ENCODE peak calls at places on chromosomes 3 and 15, in six cellular contexts. N is IMR-90, X is mucosa of descending colon, W is A673, I is heart right ventricle, D is fibroblast of lung. E is an unnamed sample.

GRCh38 chr3:184066211-184066610 is 13.4 kb downstream of the HTR3C start:
- DNase-seq in N (peak; percentile 9), X (no peak), W (no peak), I (no peak), D (no peak), E (no peak)

GRCh38 chr3:78724886-78725285 is 1042.9 kb downstream of the ROBO1 start:
- DNase-seq in N (no peak), X (no peak), W (peak; percentile 43), I (no peak), D (peak; percentile 21), E (no peak)

GRCh38 chr3:101859882-101860281 is 10.6 kb downstream of the NFKBIZ start:
- DNase-seq in N (no peak), X (no peak), W (no peak), I (no peak), D (no peak), E (no peak)

GRCh38 chr3:143763568-143764162 is 84.6 kb downstream of the SLC9A9 start:
- DNase-seq in N (peak; percentile 13), X (no peak), W (no peak), I (no peak), D (peak; percentile 64), E (no peak)

GRCh38 chr15:80455051-80455648 is 51.0 kb downstream of the ARNT2 start:
- DNase-seq in N (peak; percentile 31), X (no peak), W (no peak), I (no peak), D (no peak), E (no peak)

GRCh38 chr3:184715943-184716651 is 4.2 kb upstream of the MAGEF1 start:
- DNase-seq in N (peak; percentile 22), X (no peak), W (no peak), I (no peak), D (no peak), E (no peak)

GRCh38 chr3:23669541-23670255 is 136.1 kb upstream of the UBE2E1 start:
- DNase-seq in N (no peak), X (no peak), W (no peak), I (no peak), D (no peak), E (no peak)

GRCh38 chr3:119148493-119149180 is 2.7 kb downstream of the TEX55 start:
- DNase-seq in N (peak; percentile 79), X (no peak), W (no peak), I (no peak), D (peak; percentile 9), E (no peak)

GRCh38 chr3:10437272-10437994 is 68.0 kb downstream of the ATP2B2 start:
- DNase-seq in N (peak; percentile 85), X (no peak), W (peak; percentile 51), I (no peak), D (peak; percentile 48), E (peak; percentile 59)

GRCh38 chr3:126118591-126118990 is 34.7 kb upstream of the SLC41A3 start:
- DNase-seq in N (no peak), X (no peak), W (no peak), I (no peak), D (no peak), E (no peak)

GRCh38 chr3:142577701-142578308 is 728 bp downstream of the ATR start:
- DNase-seq in N (peak; percentile 29), X (no peak), W (peak; percentile 31), I (no peak), D (peak; percentile 33), E (no peak)

GRCh38 chr3:30970183-30970582 is 75.7 kb upstream of the GADL1 start:
- DNase-seq in N (no peak), X (no peak), W (peak; percentile 7), I (no peak), D (no peak), E (no peak)

GRCh38 chr15:92118936-92119325 is 265.4 kb downstream of the SLCO3A1 start:
- DNase-seq in N (no peak), X (no peak), W (no peak), I (no peak), D (no peak), E (no peak)

GRCh38 chr3:131501949-131502348 is 822 bp downstream of the MRPL3 start:
- DNase-seq in N (no peak), X (no peak), W (no peak), I (no peak), D (no peak), E (peak; percentile 2)

GRCh38 chr3:66493464-66494099 is 7.2 kb downstream of the LRIG1 start:
- DNase-seq in N (no peak), X (no peak), W (no peak), I (no peak), D (no peak), E (no peak)

GRCh38 chr3:97823503-97824004 is 1.7 kb downstream of the CRYBG3 start:
- DNase-seq in N (no peak), X (no peak), W (peak; percentile 16), I (peak; percentile 9), D (peak; percentile 11), E (no peak)

GRCh38 chr15:69141833-69142232 is 18.6 kb upstream of the GLCE start:
- DNase-seq in N (no peak), X (no peak), W (no peak), I (no peak), D (no peak), E (no peak)

GRCh38 chr3:28349397-28350000 is 875 bp upstream of the AZI2 start:
- DNase-seq in N (peak; percentile 4), X (no peak), W (no peak), I (no peak), D (no peak), E (no peak)

GRCh38 chr3:182509312-182509711 is 284.0 kb upstream of the ATP11B start:
- DNase-seq in N (no peak), X (no peak), W (no peak), I (no peak), D (no peak), E (no peak)

GRCh38 chr3:38307599-38307998 is 25.5 kb downstream of the SLC22A14 start:
- DNase-seq in N (no peak), X (no peak), W (no peak), I (no peak), D (no peak), E (no peak)
- H3K36me3 ChIP-seq in N (no peaks in the 10 kb centered on the region), X (no peaks in the 10 kb centered on the region), W (no peaks in the 10 kb centered on the region), I (no peaks in the 10 kb centered on the region), D (no peaks in the 10 kb centered on the region), E (no peaks in the 10 kb centered on the region)

DNA sequence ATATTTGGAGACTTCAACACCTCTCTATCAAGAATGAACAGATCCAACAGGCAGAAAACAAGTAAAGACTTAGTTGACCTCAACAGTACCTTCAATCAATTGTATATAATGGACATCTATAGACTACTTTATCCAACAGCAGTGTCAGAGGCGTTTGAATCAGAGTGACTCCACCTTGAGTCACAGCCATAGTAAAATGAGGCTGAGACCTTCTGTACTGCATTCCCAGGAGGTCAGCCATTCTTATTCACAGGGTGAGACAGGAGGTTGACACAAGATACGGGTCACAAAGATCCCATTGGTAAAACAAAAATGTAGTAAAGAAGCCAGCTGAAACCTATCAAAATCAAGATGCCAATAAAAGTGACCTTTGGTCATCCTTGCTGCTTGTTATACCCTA is 299.8 kb downstream of the CNTN3 start:
- DNase-seq in N (peak; percentile 44), X (no peak), W (no peak), I (no peak), D (peak; percentile 7), E (no peak)
- TF ChIP-seq CTCF in N (no peak), X (no peak), W (no peak), I (no peak), D (no peak), E (no peak)

DNA sequence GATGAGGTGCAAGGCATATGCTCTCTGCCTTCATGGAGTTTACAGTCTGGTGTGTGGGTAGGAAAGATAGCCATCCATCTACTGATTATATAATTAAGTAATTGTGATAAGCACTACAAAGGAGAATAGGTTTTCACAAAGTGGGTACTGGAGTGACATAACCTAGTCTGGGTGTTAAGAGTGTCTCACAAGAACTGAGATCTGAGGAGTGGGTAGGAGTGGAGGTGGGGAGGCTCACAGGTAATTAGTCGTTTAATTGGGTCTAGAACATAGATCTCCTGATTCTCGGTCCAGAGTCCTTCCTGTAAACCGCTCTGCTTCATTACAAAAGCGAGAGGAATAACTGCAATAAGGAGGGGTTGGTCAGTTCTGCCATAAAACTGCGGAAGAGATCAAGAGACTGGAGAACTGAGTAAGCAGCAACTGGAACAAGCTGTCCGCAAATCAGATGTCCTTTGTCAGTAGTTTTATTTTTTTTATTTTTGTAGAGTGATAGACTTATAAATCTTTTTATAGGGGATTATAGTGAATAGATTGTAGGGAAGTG is 2.2 kb downstream of the NEO1 start:
- DNase-seq in N (no peak), X (no peak), W (no peak), I (no peak), D (no peak), E (no peak)
- H3K4me3 ChIP-seq in N (no peak overlapping the region), X (no peak overlapping the region), W (no peak overlapping the region), I (no peak overlapping the region), D (no peak overlapping the region), E (no peak overlapping the region)

GRCh38 chr3:52256622-52257021 is 11.1 kb downstream of the PPM1M start:
- DNase-seq in N (no peak), X (no peak), W (no peak), I (no peak), D (no peak), E (no peak)
- H3K36me3 ChIP-seq in N (peaks cover 57% of the 10 kb centered on the region), X (peaks cover 23% of the 10 kb centered on the region), W (peaks cover 50% of the 10 kb centered on the region), I (peaks cover 16% of the 10 kb centered on the region), D (peaks cover 32% of the 10 kb centered on the region), E (peaks cover 35% of the 10 kb centered on the region)

DNA sequence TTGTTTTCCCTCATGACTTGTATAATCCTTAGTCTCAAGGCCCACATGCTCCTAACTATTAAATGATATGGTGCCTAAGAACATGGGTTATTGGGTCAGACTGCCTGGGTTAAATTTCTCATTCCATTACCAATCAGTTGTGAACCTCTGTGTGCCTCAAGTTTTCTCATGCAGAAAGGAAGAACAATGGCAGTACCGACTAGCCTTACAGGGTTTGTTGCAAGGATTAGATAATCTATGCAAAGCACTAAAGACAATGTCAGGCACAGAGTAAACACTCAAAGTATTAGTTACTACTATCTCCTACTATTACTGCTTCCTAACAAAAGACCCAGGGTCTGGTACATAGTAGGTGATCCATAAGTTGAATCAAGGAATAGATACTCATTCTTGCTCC is 12.2 kb downstream of the ADPGK start:
- DNase-seq in N (no peak), X (no peak), W (no peak), I (no peak), D (no peak), E (no peak)
- TF ChIP-seq CTCF in N (no peak), X (no peak), W (no peak), I (no peak), D (no peak), E (no peak)

GRCh38 chr3:9388562-9389272 is 8.7 kb upstream of the SETD5 start:
- DNase-seq in N (no peak), X (no peak), W (no peak), I (no peak), D (no peak), E (no peak)

GRCh38 chr3:9395570-9396300 is 1.7 kb upstream of the SETD5 start:
- DNase-seq in N (no peak), X (no peak), W (no peak), I (no peak), D (no peak), E (no peak)

GRCh38 chr3:9388142-9388541 is 9.3 kb upstream of the SETD5 start:
- DNase-seq in N (no peak), X (no peak), W (no peak), I (no peak), D (no peak), E (no peak)

GRCh38 chr3:9390265-9390888 is 7.0 kb upstream of the SETD5 start:
- DNase-seq in N (no peak), X (no peak), W (no peak), I (no peak), D (no peak), E (no peak)

GRCh38 chr3:9392041-9392440 is 5.4 kb upstream of the SETD5 start:
- DNase-seq in N (no peak), X (no peak), W (no peak), I (no peak), D (no peak), E (no peak)
- H3K4me3 ChIP-seq in N (no peak overlapping the region), X (no peak overlapping the region), W (no peak overlapping the region), I (no peak overlapping the region), D (no peak overlapping the region), E (no peak overlapping the region)

GRCh38 chr3:53766706-53767105 is 79.5 kb downstream of the CHDH start:
- DNase-seq in N (no peak), X (no peak), W (no peak), I (no peak), D (no peak), E (no peak)
- H3K36me3 ChIP-seq in N (no peaks in the 10 kb centered on the region), X (no peaks in the 10 kb centered on the region), W (no peaks in the 10 kb centered on the region), I (no peaks in the 10 kb centered on the region), D (no peaks in the 10 kb centered on the region), E (no peaks in the 10 kb centered on the region)

E was measured in GM06990.